ENCODE peak calls at places on chromosomes 11 and 22, in nine cellular contexts. One of them, this sample, is unnamed.

GRCh38 chr11:69700278-69701140 is 3.3 kb downstream of the FGF19 start:
- DNase-seq in sigmoid colon: peak
- DNase-seq in transverse colon: no peak
- DNase-seq in H1: no peak
- DNase-seq in GM23338: peak
- DNase-seq in endothelial cell of umbilical vein: peak
- DNase-seq in prostate gland: no peak
- DNase-seq in stomach: peak
- DNase-seq in HCT116: no peak
- DNase-seq in this sample: no peak

GRCh38 chr11:11020747-11021149 is 162.9 kb upstream of the ZBED5 start:
- DNase-seq in sigmoid colon: no peak
- DNase-seq in transverse colon: no peak
- DNase-seq in H1: no peak
- DNase-seq in GM23338: peak
- DNase-seq in endothelial cell of umbilical vein: no peak
- DNase-seq in prostate gland: no peak
- DNase-seq in stomach: no peak
- DNase-seq in HCT116: no peak
- DNase-seq in this sample: no peak

GRCh38 chr22:39959640-39960447 is at the start of gene TMA7B:
- DNase-seq in sigmoid colon: no peak
- DNase-seq in transverse colon: no peak
- DNase-seq in H1: no peak
- DNase-seq in GM23338: peak
- DNase-seq in endothelial cell of umbilical vein: peak
- DNase-seq in prostate gland: no peak
- DNase-seq in stomach: peak
- DNase-seq in HCT116: no peak
- DNase-seq in this sample: peak

GRCh38 chr11:103091024-103091423 is 936 bp downstream of the DCUN1D5 start:
- DNase-seq in sigmoid colon: no peak
- DNase-seq in transverse colon: no peak
- DNase-seq in H1: no peak
- DNase-seq in GM23338: peak
- DNase-seq in endothelial cell of umbilical vein: peak
- DNase-seq in prostate gland: no peak
- DNase-seq in stomach: no peak
- DNase-seq in HCT116: no peak
- DNase-seq in this sample: no peak

GRCh38 chr22:47450876-47451475 is 688.5 kb downstream of the TBC1D22A start:
- DNase-seq in sigmoid colon: no peak
- DNase-seq in transverse colon: no peak
- DNase-seq in H1: no peak
- DNase-seq in GM23338: no peak
- DNase-seq in endothelial cell of umbilical vein: no peak
- DNase-seq in prostate gland: no peak
- DNase-seq in stomach: no peak
- DNase-seq in HCT116: no peak
- DNase-seq in this sample: no peak

GRCh38 chr22:44735518-44736428 is 16.6 kb upstream of the ARHGAP8 start:
- DNase-seq in sigmoid colon: peak
- DNase-seq in transverse colon: peak
- DNase-seq in H1: peak
- DNase-seq in GM23338: peak
- DNase-seq in endothelial cell of umbilical vein: peak
- DNase-seq in prostate gland: peak
- DNase-seq in stomach: peak
- DNase-seq in HCT116: no peak
- DNase-seq in this sample: peak

GRCh38 chr22:30267382-30268302 is 991 bp upstream of the OSM start:
- DNase-seq in sigmoid colon: no peak
- DNase-seq in transverse colon: no peak
- DNase-seq in H1: no peak
- DNase-seq in GM23338: no peak
- DNase-seq in endothelial cell of umbilical vein: no peak
- DNase-seq in prostate gland: no peak
- DNase-seq in stomach: no peak
- DNase-seq in HCT116: no peak
- DNase-seq in this sample: peak

GRCh38 chr22:26968873-26969272 is 311.5 kb downstream of the MIAT start:
- DNase-seq in sigmoid colon: no peak
- DNase-seq in transverse colon: no peak
- DNase-seq in H1: no peak
- DNase-seq in GM23338: no peak
- DNase-seq in endothelial cell of umbilical vein: no peak
- DNase-seq in prostate gland: no peak
- DNase-seq in stomach: no peak
- DNase-seq in HCT116: no peak
- DNase-seq in this sample: no peak

GRCh38 chr11:81596709-81597108 is 1137.0 kb downstream of the FAM181B start:
- DNase-seq in sigmoid colon: no peak
- DNase-seq in transverse colon: no peak
- DNase-seq in H1: no peak
- DNase-seq in GM23338: no peak
- DNase-seq in endothelial cell of umbilical vein: no peak
- DNase-seq in prostate gland: no peak
- DNase-seq in stomach: no peak
- DNase-seq in HCT116: no peak
- DNase-seq in this sample: no peak

GRCh38 chr11:61414547-61414946 is 15.2 kb downstream of the CPSF7 start:
- DNase-seq in sigmoid colon: no peak
- DNase-seq in transverse colon: no peak
- DNase-seq in H1: no peak
- DNase-seq in GM23338: no peak
- DNase-seq in endothelial cell of umbilical vein: no peak
- DNase-seq in prostate gland: no peak
- DNase-seq in stomach: no peak
- DNase-seq in HCT116: no peak
- DNase-seq in this sample: no peak

GRCh38 chr11:43282607-43283440 is 29.0 kb upstream of the API5 start:
- DNase-seq in sigmoid colon: no peak
- DNase-seq in transverse colon: peak
- DNase-seq in H1: no peak
- DNase-seq in GM23338: peak
- DNase-seq in endothelial cell of umbilical vein: peak
- DNase-seq in prostate gland: no peak
- DNase-seq in stomach: no peak
- DNase-seq in HCT116: peak
- DNase-seq in this sample: peak

GRCh38 chr11:43289368-43289767 is 22.4 kb upstream of the API5 start:
- DNase-seq in sigmoid colon: no peak
- DNase-seq in transverse colon: no peak
- DNase-seq in H1: no peak
- DNase-seq in GM23338: no peak
- DNase-seq in endothelial cell of umbilical vein: no peak
- DNase-seq in prostate gland: no peak
- DNase-seq in stomach: no peak
- DNase-seq in HCT116: no peak
- DNase-seq in this sample: no peak

DNA sequence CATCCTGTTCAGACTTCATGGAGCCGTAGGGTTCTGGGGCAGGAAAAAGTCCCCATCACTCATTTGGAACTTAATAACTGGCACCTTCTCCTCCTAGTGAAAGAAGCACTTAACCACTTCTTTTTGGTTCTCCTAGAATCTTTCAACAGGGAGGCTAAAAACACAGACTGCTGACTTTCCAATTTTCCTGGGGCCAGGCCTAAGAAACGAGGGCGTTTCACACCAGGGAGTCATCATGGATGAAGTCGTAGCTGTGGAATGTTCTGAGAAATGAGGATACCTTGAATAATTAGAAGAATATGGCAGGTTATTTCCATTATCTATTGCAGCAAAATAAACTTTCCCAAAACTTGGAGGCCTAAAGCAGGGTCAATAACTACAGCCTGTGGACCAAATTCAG is 26.0 kb upstream of the API5 start:
- DNase-seq in sigmoid colon: no peak
- DNase-seq in transverse colon: no peak
- DNase-seq in H1: no peak
- DNase-seq in GM23338: no peak
- DNase-seq in endothelial cell of umbilical vein: no peak
- DNase-seq in prostate gland: no peak
- DNase-seq in stomach: no peak
- DNase-seq in HCT116: no peak
- DNase-seq in this sample: no peak
- H3K27ac ChIP-seq in sigmoid colon: no peak
- H3K27ac ChIP-seq in transverse colon: no peak
- H3K27ac ChIP-seq in H1: no peak
- H3K27ac ChIP-seq in GM23338: no peak
- H3K27ac ChIP-seq in endothelial cell of umbilical vein: no peak
- H3K27ac ChIP-seq in prostate gland: no peak
- H3K27ac ChIP-seq in stomach: no peak
- H3K27ac ChIP-seq in HCT116: no peak
- H3K27ac ChIP-seq in this sample: no peak

GRCh38 chr11:12864316-12865156 is 144.6 kb upstream of the RASSF10 start:
- DNase-seq in sigmoid colon: no peak
- DNase-seq in transverse colon: no peak
- DNase-seq in H1: peak
- DNase-seq in GM23338: peak
- DNase-seq in endothelial cell of umbilical vein: peak
- DNase-seq in prostate gland: peak
- DNase-seq in stomach: peak
- DNase-seq in HCT116: no peak
- DNase-seq in this sample: no peak
- TF ChIP-seq POLR2AphosphoS5 in sigmoid colon: no peak
- TF ChIP-seq POLR2AphosphoS5 in transverse colon: peak
- TF ChIP-seq POLR2AphosphoS5 in H1: peak
- TF ChIP-seq POLR2AphosphoS5 in GM23338: no peak
- TF ChIP-seq POLR2AphosphoS5 in endothelial cell of umbilical vein: no peak
- TF ChIP-seq POLR2AphosphoS5 in prostate gland: peak
- TF ChIP-seq POLR2AphosphoS5 in stomach: peak
- TF ChIP-seq POLR2AphosphoS5 in HCT116: no peak
- TF ChIP-seq POLR2AphosphoS5 in this sample: no peak

DNA sequence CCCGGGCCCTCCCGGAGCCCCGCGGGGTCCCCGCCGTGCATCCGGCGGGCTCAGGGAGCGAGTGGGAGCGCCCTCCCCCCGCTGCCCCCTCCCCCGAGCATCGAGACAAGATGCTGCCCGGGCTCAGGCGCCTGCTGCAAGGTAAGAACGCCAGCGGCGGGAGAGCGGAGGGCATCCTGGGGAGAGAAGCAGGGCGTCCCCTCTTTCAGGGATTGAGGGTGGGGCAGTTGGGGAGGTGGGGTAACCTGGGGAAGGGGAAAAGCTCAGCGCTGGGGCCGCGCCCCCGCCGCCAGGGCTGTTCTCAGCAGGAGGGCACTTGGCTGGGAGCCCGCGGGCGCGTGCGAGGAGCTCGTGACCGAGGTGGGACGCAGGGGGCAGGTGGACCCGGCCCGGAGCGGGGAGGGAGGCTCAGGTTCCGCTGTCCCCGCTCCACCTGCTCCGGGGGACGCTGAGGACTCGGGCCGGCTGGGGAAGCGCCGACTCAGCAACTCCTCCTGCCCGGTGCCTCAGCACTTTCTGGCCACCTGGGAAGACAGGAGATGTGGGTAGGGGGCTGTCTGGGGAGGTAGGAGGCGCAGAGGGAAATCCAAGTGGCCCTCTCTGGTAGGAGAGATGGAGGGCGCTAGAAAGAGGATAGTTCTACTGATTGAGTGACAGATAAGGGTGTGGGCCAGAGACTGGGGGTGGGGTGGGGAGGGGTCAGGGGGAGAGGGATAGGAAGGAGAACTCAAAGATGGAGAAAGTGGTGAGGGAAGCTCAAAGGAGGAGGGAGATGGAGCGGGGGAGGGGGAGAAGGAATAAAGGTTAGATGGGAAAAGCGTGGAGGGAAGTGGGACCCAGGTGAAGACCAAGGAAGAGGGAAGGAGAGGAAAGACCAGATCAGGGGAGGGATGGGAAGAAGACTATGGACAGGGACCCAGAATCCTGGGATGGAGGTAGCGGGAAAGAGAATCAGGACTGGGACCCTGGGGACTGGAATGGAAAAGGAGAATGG is 725 bp downstream of the RTN4RL2 start:
- DNase-seq in sigmoid colon: no peak
- DNase-seq in transverse colon: no peak
- DNase-seq in H1: no peak
- DNase-seq in GM23338: peak
- DNase-seq in endothelial cell of umbilical vein: no peak
- DNase-seq in prostate gland: no peak
- DNase-seq in stomach: no peak
- DNase-seq in HCT116: no peak
- DNase-seq in this sample: no peak
- H3K4me3 ChIP-seq in sigmoid colon: peak
- H3K4me3 ChIP-seq in transverse colon: peak
- H3K4me3 ChIP-seq in H1: peak
- H3K4me3 ChIP-seq in GM23338: peak
- H3K4me3 ChIP-seq in endothelial cell of umbilical vein: peak
- H3K4me3 ChIP-seq in prostate gland: peak
- H3K4me3 ChIP-seq in stomach: peak
- H3K4me3 ChIP-seq in HCT116: peak
- H3K4me3 ChIP-seq in this sample: peak

GRCh38 chr11:120793150-120793549 is 230.8 kb upstream of the TBCEL start:
- DNase-seq in sigmoid colon: peak
- DNase-seq in transverse colon: no peak
- DNase-seq in H1: no peak
- DNase-seq in GM23338: no peak
- DNase-seq in endothelial cell of umbilical vein: no peak
- DNase-seq in prostate gland: no peak
- DNase-seq in stomach: no peak
- DNase-seq in HCT116: no peak
- DNase-seq in this sample: no peak

GRCh38 chr11:120797133-120797532 is 226.8 kb upstream of the TBCEL start:
- DNase-seq in sigmoid colon: no peak
- DNase-seq in transverse colon: no peak
- DNase-seq in H1: no peak
- DNase-seq in GM23338: no peak
- DNase-seq in endothelial cell of umbilical vein: no peak
- DNase-seq in prostate gland: no peak
- DNase-seq in stomach: no peak
- DNase-seq in HCT116: no peak
- DNase-seq in this sample: no peak

GRCh38 chr11:120792306-120792705 is 231.6 kb upstream of the TBCEL start:
- DNase-seq in sigmoid colon: peak
- DNase-seq in transverse colon: peak
- DNase-seq in H1: no peak
- DNase-seq in GM23338: no peak
- DNase-seq in endothelial cell of umbilical vein: no peak
- DNase-seq in prostate gland: no peak
- DNase-seq in stomach: no peak
- DNase-seq in HCT116: no peak
- DNase-seq in this sample: no peak

GRCh38 chr11:120793806-120794479 is 230.0 kb upstream of the TBCEL start:
- DNase-seq in sigmoid colon: peak
- DNase-seq in transverse colon: no peak
- DNase-seq in H1: no peak
- DNase-seq in GM23338: no peak
- DNase-seq in endothelial cell of umbilical vein: no peak
- DNase-seq in prostate gland: no peak
- DNase-seq in stomach: no peak
- DNase-seq in HCT116: no peak
- DNase-seq in this sample: no peak

DNA sequence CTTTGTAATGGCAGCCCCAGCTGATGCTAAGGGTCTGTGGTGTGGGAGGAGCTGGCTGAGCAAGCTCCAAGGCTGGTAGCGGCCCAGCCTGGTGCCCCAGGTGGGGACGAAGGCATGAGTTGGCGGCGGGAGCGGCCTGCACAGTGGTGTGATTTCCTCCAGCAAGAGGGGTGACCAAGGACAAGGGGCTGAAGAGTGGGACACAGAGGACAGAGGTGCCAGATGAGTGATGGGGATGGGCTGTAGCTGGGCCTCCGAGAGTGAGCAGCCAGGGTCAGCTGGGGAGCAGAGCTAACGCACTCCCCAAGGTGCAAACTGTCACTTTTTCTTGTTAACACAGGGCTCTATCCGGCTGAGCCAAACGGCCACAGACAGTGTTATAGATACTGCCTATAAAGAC is 229.2 kb upstream of the TBCEL start:
- DNase-seq in sigmoid colon: no peak
- DNase-seq in transverse colon: no peak
- DNase-seq in H1: no peak
- DNase-seq in GM23338: no peak
- DNase-seq in endothelial cell of umbilical vein: no peak
- DNase-seq in prostate gland: no peak
- DNase-seq in stomach: no peak
- DNase-seq in HCT116: no peak
- DNase-seq in this sample: no peak
- H3K27ac ChIP-seq in sigmoid colon: no peak
- H3K27ac ChIP-seq in transverse colon: no peak
- H3K27ac ChIP-seq in H1: no peak
- H3K27ac ChIP-seq in GM23338: no peak
- H3K27ac ChIP-seq in endothelial cell of umbilical vein: no peak
- H3K27ac ChIP-seq in prostate gland: no peak
- H3K27ac ChIP-seq in stomach: no peak
- H3K27ac ChIP-seq in HCT116: no peak
- H3K27ac ChIP-seq in this sample: no peak

This sample was measured in HL-60.